ENCODE peak calls at places on chromosomes 1 and 21, in six cellular contexts. L is GM06990, T is T-helper 9 cell, F is brain microvascular endothelial cell, M is NCI-H1105, B is AML-193. D is an unnamed sample.

GRCh38 chr1:246199086-246199485 is 308.0 kb downstream of the SMYD3 start:
- DNase-seq in F (no peak), M (no peak), B (no peak), L (no peak), T (no peak), D (no peak)

GRCh38 chr1:150272379-150272840 is at the start of gene C1orf54:
- DNase-seq in T (no peak), L (no peak), M (no peak), F (peak), B (peak), D (no peak)

GRCh38 chr1:47720100-47720499 is 277.1 kb downstream of the TRABD2B start:
- DNase-seq in F (no peak), B (no peak), T (no peak), L (no peak), M (no peak), D (no peak)

GRCh38 chr1:1600861-1601563 is 1.1 kb upstream of the FNDC10 start:
- DNase-seq in L (no peak), B (no peak), F (no peak), M (no peak), T (no peak), D (no peak)

GRCh38 chr1:9025474-9025873 is 749 bp downstream of the SLC2A7 start:
- DNase-seq in M (no peak), F (no peak), T (no peak), B (no peak), L (no peak), D (no peak)

GRCh38 chr1:29409616-29410015 is 173.3 kb downstream of the PTPRU start:
- DNase-seq in L (no peak), M (no peak), B (no peak), F (no peak), T (no peak), D (no peak)

GRCh38 chr1:110320168-110320518 is 19.0 kb upstream of the RBM15 start:
- DNase-seq in M (no peak), T (no peak), B (no peak), F (no peak), L (no peak), D (no peak)

GRCh38 chr1:37473431-37474050 is 839 bp upstream of the ZC3H12A start:
- DNase-seq in M (no peak), T (no peak), L (no peak), F (no peak), B (peak), D (peak)

GRCh38 chr1:208207388-208208131 is 36.6 kb downstream of the PLXNA2 start:
- DNase-seq in F (peak), M (peak), B (no peak), L (no peak), T (no peak), D (no peak)

GRCh38 chr1:7650801-7651200 is 120.3 kb upstream of the VAMP3 start:
- DNase-seq in F (no peak), M (peak), B (no peak), L (no peak), T (no peak), D (no peak)

GRCh38 chr1:1014896-1015681 is 1.8 kb downstream of the ISG15 start:
- DNase-seq in M (no peak), F (no peak), L (no peak), T (no peak), B (no peak), D (no peak)

GRCh38 chr1:2194319-2194897 is at the start of gene FAAP20:
- DNase-seq in F (peak), M (peak), T (peak), B (peak), L (no peak), D (peak)

GRCh38 chr1:46530311-46530710 is 21.1 kb downstream of the KNCN start:
- DNase-seq in L (no peak), T (no peak), B (no peak), M (no peak), F (no peak), D (no peak)

GRCh38 chr1:14439015-14439414 is 159.5 kb upstream of the KAZN start:
- DNase-seq in L (no peak), B (no peak), M (no peak), F (no peak), T (no peak), D (no peak)

GRCh38 chr21:37986751-37987399 is 70.6 kb upstream of the KCNJ6 start:
- DNase-seq in L (no peak), B (no peak), F (no peak), T (no peak), M (peak), D (no peak)

GRCh38 chr1:168767885-168768584 is 39.0 kb upstream of the DPT start:
- DNase-seq in F (peak), T (no peak), M (no peak), B (no peak), L (no peak), D (no peak)

GRCh38 chr1:17437260-17438175 is 2.0 kb downstream of the RCC2 start:
- DNase-seq in L (peak), M (peak), F (no peak), T (peak), B (no peak), D (peak)

GRCh38 chr21:15060776-15061175 is 4.0 kb downstream of the NRIP1 start:
- DNase-seq in B (no peak), F (peak), L (no peak), T (no peak), M (no peak), D (no peak)

GRCh38 chr1:199867601-199868000 is 159.9 kb upstream of the NR5A2 start:
- DNase-seq in M (no peak), B (peak), F (no peak), L (no peak), T (no peak), D (no peak)

GRCh38 chr1:215748431-215748830 is 181.3 kb downstream of the KCTD3 start:
- DNase-seq in M (no peak), F (no peak), T (no peak), B (no peak), L (no peak), D (no peak)

GRCh38 chr1:155911156-155912055 is at the start of gene RIT1:
- DNase-seq in L (peak), B (peak), T (peak), F (peak), M (peak), D (peak)

GRCh38 chr1:86416343-86416742 is 7.6 kb upstream of the CLCA2 start:
- DNase-seq in T (no peak), M (peak), B (no peak), L (no peak), F (no peak), D (no peak)

GRCh38 chr1:65429806-65430205 is 9.3 kb downstream of the LEPR start:
- DNase-seq in M (no peak), L (no peak), F (peak), B (no peak), T (no peak), D (no peak)

GRCh38 chr1:227234998-227235405 is 83.3 kb downstream of the CDC42BPA start:
- DNase-seq in B (peak), L (no peak), M (no peak), F (peak), T (no peak), D (peak)

GRCh38 chr1:114215426-114215825 is 61.8 kb upstream of the SYT6 start:
- DNase-seq in B (no peak), M (no peak), T (no peak), L (no peak), F (no peak), D (no peak)

GRCh38 chr1:37948160-37948559 is 1.3 kb upstream of the INPP5B start:
- DNase-seq in B (no peak), L (no peak), M (no peak), F (no peak), T (no peak), D (peak)

GRCh38 chr1:202310746-202311145 is 31.0 kb downstream of the UBE2T start:
- DNase-seq in L (no peak), F (no peak), T (no peak), B (no peak), M (no peak), D (no peak)

GRCh38 chr1:48761986-48762385 is 14.7 kb downstream of the BEND5 start:
- DNase-seq in F (no peak), L (no peak), M (no peak), T (no peak), B (no peak), D (no peak)

GRCh38 chr1:49686107-49686506 is 337.6 kb downstream of the AGBL4 start:
- DNase-seq in F (no peak), L (no peak), T (no peak), B (no peak), M (no peak), D (no peak)

GRCh38 chr1:19734472-19734999 is 65.2 kb downstream of the TMCO4 start:
- DNase-seq in F (no peak), T (no peak), M (no peak), L (no peak), B (no peak), D (no peak)

GRCh38 chr1:5994713-5995621 is 2.7 kb upstream of the NPHP4 start:
- DNase-seq in L (peak), M (no peak), F (no peak), B (peak), T (peak), D (peak)

GRCh38 chr1:25066253-25066652 is 136.2 kb upstream of the RUNX3 start:
- DNase-seq in L (no peak), B (no peak), T (no peak), M (no peak), F (no peak), D (no peak)

GRCh38 chr1:206496131-206496793 is 11.1 kb upstream of the RASSF5 start:
- DNase-seq in L (peak), T (no peak), B (no peak), F (no peak), M (peak), D (peak)

GRCh38 chr1:176374967-176375569 is 87.9 kb upstream of the PAPPA2 start:
- DNase-seq in F (peak), M (peak), T (peak), B (peak), L (peak), D (peak)

GRCh38 chr1:18147672-18148071 is 40.1 kb downstream of the IGSF21 start:
- DNase-seq in L (no peak), M (no peak), F (no peak), B (no peak), T (no peak), D (no peak)

GRCh38 chr21:45299026-45299863 is 11.6 kb upstream of the POFUT2 start:
- DNase-seq in B (no peak), M (no peak), F (peak), L (no peak), T (no peak), D (no peak)

GRCh38 chr1:2821970-2822620 is 20.6 kb upstream of the TTC34 start:
- DNase-seq in T (peak), F (no peak), M (peak), L (no peak), B (no peak), D (peak)

GRCh38 chr1:110538082-110538481 is 19.1 kb upstream of the KCNA10 start:
- DNase-seq in L (no peak), M (no peak), T (no peak), B (no peak), F (no peak), D (no peak)